ENCODE peak calls at places on chromosomes 13 and 19, in five cellular contexts. One of them, this sample, is unnamed.

GRCh38 chr13:71625183-71625582 is 241.8 kb downstream of the DACH1 start:
- DNase-seq in neural crest cell: no peak
- DNase-seq in fibroblast of lung: no peak
- DNase-seq in CD4-positive, alpha-beta T cell: no peak
- DNase-seq in stomach: no peak
- DNase-seq in this sample: no peak

GRCh38 chr13:43232144-43232840 is 208.9 kb downstream of the DNAJC15 start:
- DNase-seq in neural crest cell: no peak
- DNase-seq in fibroblast of lung: peak; percentile 67
- DNase-seq in CD4-positive, alpha-beta T cell: no peak
- DNase-seq in stomach: peak; percentile 30
- DNase-seq in this sample: no peak

GRCh38 chr13:94431569-94431968 is 47.9 kb downstream of the DCT start:
- DNase-seq in neural crest cell: no peak
- DNase-seq in fibroblast of lung: peak; percentile 76
- DNase-seq in CD4-positive, alpha-beta T cell: no peak
- DNase-seq in stomach: no peak
- DNase-seq in this sample: no peak

GRCh38 chr13:50370303-50370950 is 355.2 kb downstream of the KCNRG start:
- DNase-seq in neural crest cell: no peak
- DNase-seq in fibroblast of lung: no peak
- DNase-seq in CD4-positive, alpha-beta T cell: no peak
- DNase-seq in stomach: no peak
- DNase-seq in this sample: no peak

GRCh38 chr19:45592366-45592765 is 7.8 kb upstream of the OPA3 start:
- DNase-seq in neural crest cell: no peak
- DNase-seq in fibroblast of lung: no peak
- DNase-seq in CD4-positive, alpha-beta T cell: no peak
- DNase-seq in stomach: no peak
- DNase-seq in this sample: no peak

GRCh38 chr19:5843295-5843927 is 3.9 kb upstream of the FUT6 start:
- DNase-seq in neural crest cell: no peak
- DNase-seq in fibroblast of lung: no peak
- DNase-seq in CD4-positive, alpha-beta T cell: no peak
- DNase-seq in stomach: no peak
- DNase-seq in this sample: no peak

GRCh38 chr19:1098177-1099051 is 3.2 kb upstream of the POLR2E start:
- DNase-seq in neural crest cell: no peak
- DNase-seq in fibroblast of lung: no peak
- DNase-seq in CD4-positive, alpha-beta T cell: no peak
- DNase-seq in stomach: peak; percentile 60
- DNase-seq in this sample: no peak

GRCh38 chr19:47679922-47680857 is 33.0 kb upstream of the EHD2 start:
- DNase-seq in neural crest cell: no peak
- DNase-seq in fibroblast of lung: no peak
- DNase-seq in CD4-positive, alpha-beta T cell: no peak
- DNase-seq in stomach: no peak
- DNase-seq in this sample: no peak

GRCh38 chr13:103100795-103101194 is 34.6 kb upstream of the SLC10A2 start:
- DNase-seq in neural crest cell: no peak
- DNase-seq in fibroblast of lung: no peak
- DNase-seq in CD4-positive, alpha-beta T cell: no peak
- DNase-seq in stomach: no peak
- DNase-seq in this sample: no peak

GRCh38 chr19:12868540-12869112 is 12.6 kb downstream of the DNASE2 start:
- DNase-seq in neural crest cell: no peak
- DNase-seq in fibroblast of lung: no peak
- DNase-seq in CD4-positive, alpha-beta T cell: no peak
- DNase-seq in stomach: no peak
- DNase-seq in this sample: no peak

GRCh38 chr19:51311388-51312257 is at the start of gene IGLON5:
- DNase-seq in neural crest cell: no peak
- DNase-seq in fibroblast of lung: no peak
- DNase-seq in CD4-positive, alpha-beta T cell: no peak
- DNase-seq in stomach: no peak
- DNase-seq in this sample: no peak

GRCh38 chr19:33273881-33274662 is 28.3 kb downstream of the CEBPA start:
- DNase-seq in neural crest cell: no peak
- DNase-seq in fibroblast of lung: peak; percentile 71
- DNase-seq in CD4-positive, alpha-beta T cell: no peak
- DNase-seq in stomach: peak; percentile 73
- DNase-seq in this sample: peak; percentile 70

GRCh38 chr13:36385471-36385870 is 39.3 kb upstream of the SPART start:
- DNase-seq in neural crest cell: no peak
- DNase-seq in fibroblast of lung: peak; percentile 42
- DNase-seq in CD4-positive, alpha-beta T cell: no peak
- DNase-seq in stomach: no peak
- DNase-seq in this sample: no peak

GRCh38 chr13:21638319-21639282 is 32.3 kb upstream of the FGF9 start:
- DNase-seq in neural crest cell: peak; percentile 43
- DNase-seq in fibroblast of lung: peak; percentile 36
- DNase-seq in CD4-positive, alpha-beta T cell: no peak
- DNase-seq in stomach: no peak
- DNase-seq in this sample: peak; percentile 27

GRCh38 chr13:114248011-114248410 is 13.3 kb downstream of the CDC16 start:
- DNase-seq in neural crest cell: no peak
- DNase-seq in fibroblast of lung: no peak
- DNase-seq in CD4-positive, alpha-beta T cell: no peak
- DNase-seq in stomach: no peak
- DNase-seq in this sample: no peak

GRCh38 chr19:50854636-50855410 is at the start of gene KLK3:
- DNase-seq in neural crest cell: no peak
- DNase-seq in fibroblast of lung: no peak
- DNase-seq in CD4-positive, alpha-beta T cell: no peak
- DNase-seq in stomach: no peak
- DNase-seq in this sample: no peak

GRCh38 chr13:93861818-93862217 is 617.7 kb downstream of the DCT start:
- DNase-seq in neural crest cell: no peak
- DNase-seq in fibroblast of lung: peak; percentile 71
- DNase-seq in CD4-positive, alpha-beta T cell: no peak
- DNase-seq in stomach: no peak
- DNase-seq in this sample: no peak

GRCh38 chr13:75049936-75050335 is 432.0 kb downstream of the TBC1D4 start:
- DNase-seq in neural crest cell: no peak
- DNase-seq in fibroblast of lung: no peak
- DNase-seq in CD4-positive, alpha-beta T cell: no peak
- DNase-seq in stomach: no peak
- DNase-seq in this sample: no peak

GRCh38 chr13:80359459-80360297 is 18.8 kb upstream of the SPRY2 start:
- DNase-seq in neural crest cell: peak; percentile 53
- DNase-seq in fibroblast of lung: peak; percentile 73
- DNase-seq in CD4-positive, alpha-beta T cell: no peak
- DNase-seq in stomach: no peak
- DNase-seq in this sample: no peak

GRCh38 chr13:74062933-74063332 is 71.3 kb downstream of the KLF12 start:
- DNase-seq in neural crest cell: no peak
- DNase-seq in fibroblast of lung: peak; percentile 67
- DNase-seq in CD4-positive, alpha-beta T cell: peak; percentile 10
- DNase-seq in stomach: no peak
- DNase-seq in this sample: no peak

GRCh38 chr19:20928371-20928770 is 5.3 kb downstream of the ZNF85 start:
- DNase-seq in neural crest cell: no peak
- DNase-seq in fibroblast of lung: peak; percentile 34
- DNase-seq in CD4-positive, alpha-beta T cell: no peak
- DNase-seq in stomach: no peak
- DNase-seq in this sample: no peak

GRCh38 chr13:113732176-113732960 is 26.7 kb upstream of the TMEM255B start:
- DNase-seq in neural crest cell: no peak
- DNase-seq in fibroblast of lung: no peak
- DNase-seq in CD4-positive, alpha-beta T cell: no peak
- DNase-seq in stomach: no peak
- DNase-seq in this sample: no peak

GRCh38 chr13:63433546-63434150 is 2018.0 kb upstream of the PCDH20 start:
- DNase-seq in neural crest cell: no peak
- DNase-seq in fibroblast of lung: peak; percentile 75
- DNase-seq in CD4-positive, alpha-beta T cell: no peak
- DNase-seq in stomach: no peak
- DNase-seq in this sample: no peak

GRCh38 chr19:46898731-46899130 is 37.9 kb downstream of the ARHGAP35 start:
- DNase-seq in neural crest cell: no peak
- DNase-seq in fibroblast of lung: peak; percentile 33
- DNase-seq in CD4-positive, alpha-beta T cell: no peak
- DNase-seq in stomach: no peak
- DNase-seq in this sample: no peak

GRCh38 chr13:63086286-63086685 is 1670.6 kb upstream of the PCDH20 start:
- DNase-seq in neural crest cell: no peak
- DNase-seq in fibroblast of lung: peak; percentile 19
- DNase-seq in CD4-positive, alpha-beta T cell: no peak
- DNase-seq in stomach: no peak
- DNase-seq in this sample: no peak

GRCh38 chr13:98780451-98780850 is 28.0 kb upstream of the SLC15A1 start:
- DNase-seq in neural crest cell: no peak
- DNase-seq in fibroblast of lung: no peak
- DNase-seq in CD4-positive, alpha-beta T cell: no peak
- DNase-seq in stomach: no peak
- DNase-seq in this sample: no peak

GRCh38 chr13:108734676-108735075 is 105.3 kb downstream of the MYO16 start:
- DNase-seq in neural crest cell: no peak
- DNase-seq in fibroblast of lung: no peak
- DNase-seq in CD4-positive, alpha-beta T cell: no peak
- DNase-seq in stomach: no peak
- DNase-seq in this sample: no peak

GRCh38 chr13:113413178-113413897 is 40.0 kb downstream of the ADPRHL1 start:
- DNase-seq in neural crest cell: no peak
- DNase-seq in fibroblast of lung: peak; percentile 52
- DNase-seq in CD4-positive, alpha-beta T cell: no peak
- DNase-seq in stomach: no peak
- DNase-seq in this sample: no peak

GRCh38 chr13:94217370-94217769 is 262.1 kb downstream of the DCT start:
- DNase-seq in neural crest cell: no peak
- DNase-seq in fibroblast of lung: no peak
- DNase-seq in CD4-positive, alpha-beta T cell: no peak
- DNase-seq in stomach: no peak
- DNase-seq in this sample: no peak

GRCh38 chr13:97567510-97568243 is 133.7 kb downstream of the RAP2A start:
- DNase-seq in neural crest cell: no peak
- DNase-seq in fibroblast of lung: peak; percentile 26
- DNase-seq in CD4-positive, alpha-beta T cell: no peak
- DNase-seq in stomach: peak; percentile 61
- DNase-seq in this sample: peak; percentile 47

GRCh38 chr13:109155301-109155761 is 525.9 kb downstream of the MYO16 start:
- DNase-seq in neural crest cell: no peak
- DNase-seq in fibroblast of lung: peak; percentile 93
- DNase-seq in CD4-positive, alpha-beta T cell: no peak
- DNase-seq in stomach: no peak
- DNase-seq in this sample: no peak

GRCh38 chr13:113936166-113936565 is 37.7 kb downstream of the C13orf46 start:
- DNase-seq in neural crest cell: no peak
- DNase-seq in fibroblast of lung: no peak
- DNase-seq in CD4-positive, alpha-beta T cell: no peak
- DNase-seq in stomach: no peak
- DNase-seq in this sample: no peak

GRCh38 chr13:66691149-66691548 is 539.0 kb downstream of the PCDH9 start:
- DNase-seq in neural crest cell: no peak
- DNase-seq in fibroblast of lung: no peak
- DNase-seq in CD4-positive, alpha-beta T cell: no peak
- DNase-seq in stomach: no peak
- DNase-seq in this sample: no peak

GRCh38 chr13:66693656-66694055 is 536.5 kb downstream of the PCDH9 start:
- DNase-seq in neural crest cell: no peak
- DNase-seq in fibroblast of lung: peak; percentile 30
- DNase-seq in CD4-positive, alpha-beta T cell: no peak
- DNase-seq in stomach: no peak
- DNase-seq in this sample: no peak

GRCh38 chr13:66689628-66690027 is 540.5 kb downstream of the PCDH9 start:
- DNase-seq in neural crest cell: no peak
- DNase-seq in fibroblast of lung: peak; percentile 68
- DNase-seq in CD4-positive, alpha-beta T cell: no peak
- DNase-seq in stomach: no peak
- DNase-seq in this sample: no peak

GRCh38 chr13:66689037-66689619 is 541.0 kb downstream of the PCDH9 start:
- DNase-seq in neural crest cell: no peak
- DNase-seq in fibroblast of lung: peak; percentile 34
- DNase-seq in CD4-positive, alpha-beta T cell: no peak
- DNase-seq in stomach: no peak
- DNase-seq in this sample: no peak
- TF ChIP-seq CTCF in neural crest cell: peak; percentile 27
- TF ChIP-seq CTCF in fibroblast of lung: no peak
- TF ChIP-seq CTCF in CD4-positive, alpha-beta T cell: no peak
- TF ChIP-seq CTCF in stomach: no peak
- TF ChIP-seq CTCF in this sample: no peak

DNA sequence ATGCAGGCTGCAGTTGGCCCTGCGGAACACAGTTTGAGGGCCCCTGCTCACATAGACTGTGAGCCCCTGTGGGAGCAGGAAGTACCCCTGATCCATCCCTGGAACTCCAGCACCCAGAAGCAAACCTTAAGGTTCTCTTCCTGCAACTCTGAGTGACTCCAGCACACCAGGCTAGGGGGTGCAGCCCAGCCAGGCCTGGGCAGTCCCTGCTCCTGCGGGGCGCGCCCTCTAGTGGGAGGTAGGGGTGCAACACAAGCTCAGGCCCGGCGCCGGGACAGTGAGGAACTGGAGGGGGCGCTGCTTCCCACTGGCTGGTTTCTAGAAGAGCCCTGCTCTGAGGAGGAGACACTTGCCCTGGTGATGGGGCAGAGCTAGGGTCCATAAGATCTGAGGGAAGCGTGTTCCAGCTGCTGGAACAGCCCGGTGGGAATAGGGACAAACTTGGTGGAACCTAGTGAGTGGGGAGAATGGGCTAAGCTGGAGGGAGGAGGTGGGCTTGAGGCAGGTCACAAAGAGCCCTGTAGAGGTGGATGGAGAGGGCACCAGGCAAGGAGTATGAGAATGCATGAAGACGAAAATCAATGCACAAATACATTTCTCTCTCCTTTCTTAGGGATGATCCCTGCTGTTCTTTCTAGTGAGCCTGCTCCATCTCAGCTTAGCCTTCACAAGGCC is 5.0 kb downstream of the ZSCAN5A start:
- DNase-seq in neural crest cell: peak; percentile 58
- DNase-seq in fibroblast of lung: peak; percentile 23
- DNase-seq in CD4-positive, alpha-beta T cell: peak; percentile 45
- DNase-seq in stomach: peak; percentile 62
- DNase-seq in this sample: peak; percentile 73
- TF ChIP-seq CTCF in neural crest cell: peak; percentile 72
- TF ChIP-seq CTCF in fibroblast of lung: peak; percentile 51
- TF ChIP-seq CTCF in CD4-positive, alpha-beta T cell: peak; percentile 54
- TF ChIP-seq CTCF in stomach: no peak
- TF ChIP-seq CTCF in this sample: peak; percentile 87

GRCh38 chr19:16436780-16437179 is 35.0 kb downstream of the EPS15L1 start:
- DNase-seq in neural crest cell: no peak
- DNase-seq in fibroblast of lung: no peak
- DNase-seq in CD4-positive, alpha-beta T cell: no peak
- DNase-seq in stomach: no peak
- DNase-seq in this sample: no peak
- TF ChIP-seq CTCF in neural crest cell: no peak
- TF ChIP-seq CTCF in fibroblast of lung: no peak
- TF ChIP-seq CTCF in CD4-positive, alpha-beta T cell: no peak
- TF ChIP-seq CTCF in stomach: no peak
- TF ChIP-seq CTCF in this sample: no peak

GRCh38 chr19:17389957-17390664 is 3.9 kb downstream of the CCDC194 start:
- DNase-seq in neural crest cell: peak; percentile 26
- DNase-seq in fibroblast of lung: no peak
- DNase-seq in CD4-positive, alpha-beta T cell: no peak
- DNase-seq in stomach: no peak
- DNase-seq in this sample: no peak
- TF ChIP-seq CTCF in neural crest cell: peak; percentile 42
- TF ChIP-seq CTCF in fibroblast of lung: no peak
- TF ChIP-seq CTCF in CD4-positive, alpha-beta T cell: no peak
- TF ChIP-seq CTCF in stomach: no peak
- TF ChIP-seq CTCF in this sample: no peak